ENCODE peak calls at places on chromosomes 4 and X, in ten cellular contexts. One of them, this sample, is unnamed.

GRCh38 chrX:133150730-133151129 is 53.8 kb upstream of the USP26 start:
- DNase-seq in stimulated activated CD4-positive, alpha-beta T cell treated with anti-CD3 and anti-CD28 coated beads, TNF-alpha, amount 100 ng/mL, for 4 hours: no peak
- DNase-seq in cardiac muscle cell: no peak
- DNase-seq in Karpas-422: no peak
- DNase-seq in heart right ventricle: no peak
- DNase-seq in NCI-H69: no peak
- DNase-seq in pancreas: no peak
- DNase-seq in T1000: no peak
- DNase-seq in fibroblast of lung: no peak
- DNase-seq in activated T-cell treated with anti-CD3 and anti-CD28 coated beads for 1 hour: no peak
- DNase-seq in this sample: no peak

GRCh38 chr4:73885570-73886230 is 16.5 kb downstream of the CXCL1 start:
- DNase-seq in NCI-H69: no peak
- DNase-seq in cardiac muscle cell: no peak
- DNase-seq in T1000: no peak
- DNase-seq in pancreas: no peak
- DNase-seq in fibroblast of lung: no peak
- DNase-seq in stimulated activated CD4-positive, alpha-beta T cell treated with anti-CD3 and anti-CD28 coated beads, TNF-alpha, amount 100 ng/mL, for 4 hours: no peak
- DNase-seq in Karpas-422: no peak
- DNase-seq in heart right ventricle: no peak
- DNase-seq in activated T-cell treated with anti-CD3 and anti-CD28 coated beads for 1 hour: no peak
- DNase-seq in this sample: no peak

GRCh38 chr4:3879681-3880594 is 113.8 kb downstream of the ADRA2C start:
- DNase-seq in fibroblast of lung: no peak
- DNase-seq in NCI-H69: no peak
- DNase-seq in T1000: no peak
- DNase-seq in Karpas-422: peak
- DNase-seq in heart right ventricle: no peak
- DNase-seq in pancreas: no peak
- DNase-seq in cardiac muscle cell: peak
- DNase-seq in activated T-cell treated with anti-CD3 and anti-CD28 coated beads for 1 hour: peak
- DNase-seq in stimulated activated CD4-positive, alpha-beta T cell treated with anti-CD3 and anti-CD28 coated beads, TNF-alpha, amount 100 ng/mL, for 4 hours: no peak
- DNase-seq in this sample: no peak

GRCh38 chrX:9431281-9431680 is 33.6 kb upstream of the TBL1X start:
- DNase-seq in NCI-H69: no peak
- DNase-seq in T1000: no peak
- DNase-seq in activated T-cell treated with anti-CD3 and anti-CD28 coated beads for 1 hour: no peak
- DNase-seq in pancreas: no peak
- DNase-seq in Karpas-422: no peak
- DNase-seq in cardiac muscle cell: no peak
- DNase-seq in stimulated activated CD4-positive, alpha-beta T cell treated with anti-CD3 and anti-CD28 coated beads, TNF-alpha, amount 100 ng/mL, for 4 hours: no peak
- DNase-seq in heart right ventricle: no peak
- DNase-seq in fibroblast of lung: no peak
- DNase-seq in this sample: no peak

GRCh38 chrX:95330292-95330691 is 1354.3 kb upstream of the DIAPH2 start:
- DNase-seq in pancreas: no peak
- DNase-seq in stimulated activated CD4-positive, alpha-beta T cell treated with anti-CD3 and anti-CD28 coated beads, TNF-alpha, amount 100 ng/mL, for 4 hours: no peak
- DNase-seq in fibroblast of lung: no peak
- DNase-seq in Karpas-422: no peak
- DNase-seq in NCI-H69: no peak
- DNase-seq in T1000: no peak
- DNase-seq in activated T-cell treated with anti-CD3 and anti-CD28 coated beads for 1 hour: no peak
- DNase-seq in heart right ventricle: no peak
- DNase-seq in cardiac muscle cell: no peak
- DNase-seq in this sample: no peak

GRCh38 chr4:86498560-86499166 is 95.5 kb upstream of the PTPN13 start:
- DNase-seq in stimulated activated CD4-positive, alpha-beta T cell treated with anti-CD3 and anti-CD28 coated beads, TNF-alpha, amount 100 ng/mL, for 4 hours: no peak
- DNase-seq in T1000: peak
- DNase-seq in fibroblast of lung: peak
- DNase-seq in NCI-H69: peak
- DNase-seq in activated T-cell treated with anti-CD3 and anti-CD28 coated beads for 1 hour: no peak
- DNase-seq in cardiac muscle cell: peak
- DNase-seq in heart right ventricle: no peak
- DNase-seq in Karpas-422: peak
- DNase-seq in pancreas: no peak
- DNase-seq in this sample: peak

GRCh38 chr4:181838253-181838652 is 404.9 kb upstream of the TENM3 start:
- DNase-seq in stimulated activated CD4-positive, alpha-beta T cell treated with anti-CD3 and anti-CD28 coated beads, TNF-alpha, amount 100 ng/mL, for 4 hours: no peak
- DNase-seq in heart right ventricle: no peak
- DNase-seq in NCI-H69: no peak
- DNase-seq in T1000: no peak
- DNase-seq in pancreas: no peak
- DNase-seq in Karpas-422: no peak
- DNase-seq in activated T-cell treated with anti-CD3 and anti-CD28 coated beads for 1 hour: no peak
- DNase-seq in cardiac muscle cell: no peak
- DNase-seq in fibroblast of lung: no peak
- DNase-seq in this sample: no peak

GRCh38 chrX:21373637-21374162 is 518 bp upstream of the CNKSR2 start:
- DNase-seq in activated T-cell treated with anti-CD3 and anti-CD28 coated beads for 1 hour: peak
- DNase-seq in T1000: no peak
- DNase-seq in fibroblast of lung: no peak
- DNase-seq in cardiac muscle cell: no peak
- DNase-seq in heart right ventricle: peak
- DNase-seq in NCI-H69: peak
- DNase-seq in stimulated activated CD4-positive, alpha-beta T cell treated with anti-CD3 and anti-CD28 coated beads, TNF-alpha, amount 100 ng/mL, for 4 hours: no peak
- DNase-seq in Karpas-422: no peak
- DNase-seq in pancreas: no peak
- DNase-seq in this sample: no peak

GRCh38 chrX:136747003-136747986 is 33.4 kb downstream of the ARHGEF6 start:
- DNase-seq in fibroblast of lung: no peak
- DNase-seq in Karpas-422: no peak
- DNase-seq in NCI-H69: peak
- DNase-seq in stimulated activated CD4-positive, alpha-beta T cell treated with anti-CD3 and anti-CD28 coated beads, TNF-alpha, amount 100 ng/mL, for 4 hours: no peak
- DNase-seq in cardiac muscle cell: no peak
- DNase-seq in T1000: no peak
- DNase-seq in pancreas: no peak
- DNase-seq in activated T-cell treated with anti-CD3 and anti-CD28 coated beads for 1 hour: no peak
- DNase-seq in heart right ventricle: no peak
- DNase-seq in this sample: no peak

GRCh38 chr4:140963883-140964282 is 169.4 kb downstream of the RNF150 start:
- DNase-seq in heart right ventricle: no peak
- DNase-seq in NCI-H69: no peak
- DNase-seq in activated T-cell treated with anti-CD3 and anti-CD28 coated beads for 1 hour: no peak
- DNase-seq in fibroblast of lung: no peak
- DNase-seq in pancreas: no peak
- DNase-seq in T1000: no peak
- DNase-seq in stimulated activated CD4-positive, alpha-beta T cell treated with anti-CD3 and anti-CD28 coated beads, TNF-alpha, amount 100 ng/mL, for 4 hours: no peak
- DNase-seq in cardiac muscle cell: no peak
- DNase-seq in Karpas-422: no peak
- DNase-seq in this sample: no peak

GRCh38 chrX:148933881-148934280 is 433.5 kb downstream of the AFF2 start:
- DNase-seq in stimulated activated CD4-positive, alpha-beta T cell treated with anti-CD3 and anti-CD28 coated beads, TNF-alpha, amount 100 ng/mL, for 4 hours: no peak
- DNase-seq in Karpas-422: no peak
- DNase-seq in cardiac muscle cell: no peak
- DNase-seq in pancreas: no peak
- DNase-seq in T1000: no peak
- DNase-seq in heart right ventricle: no peak
- DNase-seq in activated T-cell treated with anti-CD3 and anti-CD28 coated beads for 1 hour: no peak
- DNase-seq in fibroblast of lung: no peak
- DNase-seq in NCI-H69: no peak
- DNase-seq in this sample: no peak

GRCh38 chr4:158770671-158771070 is 1.8 kb downstream of the FNIP2 start:
- DNase-seq in fibroblast of lung: no peak
- DNase-seq in heart right ventricle: no peak
- DNase-seq in NCI-H69: peak
- DNase-seq in T1000: no peak
- DNase-seq in cardiac muscle cell: no peak
- DNase-seq in stimulated activated CD4-positive, alpha-beta T cell treated with anti-CD3 and anti-CD28 coated beads, TNF-alpha, amount 100 ng/mL, for 4 hours: no peak
- DNase-seq in pancreas: no peak
- DNase-seq in Karpas-422: no peak
- DNase-seq in activated T-cell treated with anti-CD3 and anti-CD28 coated beads for 1 hour: no peak
- DNase-seq in this sample: no peak

GRCh38 chr4:88275516-88275915 is 8.8 kb downstream of the PPM1K start:
- DNase-seq in fibroblast of lung: peak
- DNase-seq in T1000: no peak
- DNase-seq in pancreas: no peak
- DNase-seq in heart right ventricle: no peak
- DNase-seq in NCI-H69: no peak
- DNase-seq in Karpas-422: peak
- DNase-seq in stimulated activated CD4-positive, alpha-beta T cell treated with anti-CD3 and anti-CD28 coated beads, TNF-alpha, amount 100 ng/mL, for 4 hours: no peak
- DNase-seq in activated T-cell treated with anti-CD3 and anti-CD28 coated beads for 1 hour: no peak
- DNase-seq in cardiac muscle cell: no peak
- DNase-seq in this sample: no peak

GRCh38 chr4:166887457-166887856 is 346.8 kb downstream of the SPOCK3 start:
- DNase-seq in activated T-cell treated with anti-CD3 and anti-CD28 coated beads for 1 hour: no peak
- DNase-seq in cardiac muscle cell: no peak
- DNase-seq in stimulated activated CD4-positive, alpha-beta T cell treated with anti-CD3 and anti-CD28 coated beads, TNF-alpha, amount 100 ng/mL, for 4 hours: no peak
- DNase-seq in heart right ventricle: no peak
- DNase-seq in NCI-H69: no peak
- DNase-seq in fibroblast of lung: no peak
- DNase-seq in Karpas-422: no peak
- DNase-seq in pancreas: no peak
- DNase-seq in T1000: no peak
- DNase-seq in this sample: no peak

GRCh38 chr4:47668810-47669408 is 169.0 kb downstream of the CORIN start:
- DNase-seq in cardiac muscle cell: peak
- DNase-seq in heart right ventricle: no peak
- DNase-seq in T1000: peak
- DNase-seq in pancreas: peak
- DNase-seq in activated T-cell treated with anti-CD3 and anti-CD28 coated beads for 1 hour: no peak
- DNase-seq in fibroblast of lung: peak
- DNase-seq in stimulated activated CD4-positive, alpha-beta T cell treated with anti-CD3 and anti-CD28 coated beads, TNF-alpha, amount 100 ng/mL, for 4 hours: no peak
- DNase-seq in NCI-H69: peak
- DNase-seq in Karpas-422: peak
- DNase-seq in this sample: peak

GRCh38 chrX:107168259-107168658 is 38.0 kb downstream of the NUP62CL start:
- DNase-seq in cardiac muscle cell: no peak
- DNase-seq in Karpas-422: no peak
- DNase-seq in fibroblast of lung: no peak
- DNase-seq in activated T-cell treated with anti-CD3 and anti-CD28 coated beads for 1 hour: no peak
- DNase-seq in stimulated activated CD4-positive, alpha-beta T cell treated with anti-CD3 and anti-CD28 coated beads, TNF-alpha, amount 100 ng/mL, for 4 hours: no peak
- DNase-seq in pancreas: no peak
- DNase-seq in heart right ventricle: no peak
- DNase-seq in T1000: no peak
- DNase-seq in NCI-H69: no peak
- DNase-seq in this sample: no peak

GRCh38 chr4:150540959-150541360 is 41.0 kb upstream of the MAB21L2 start:
- DNase-seq in heart right ventricle: no peak
- DNase-seq in activated T-cell treated with anti-CD3 and anti-CD28 coated beads for 1 hour: no peak
- DNase-seq in T1000: no peak
- DNase-seq in fibroblast of lung: no peak
- DNase-seq in pancreas: no peak
- DNase-seq in stimulated activated CD4-positive, alpha-beta T cell treated with anti-CD3 and anti-CD28 coated beads, TNF-alpha, amount 100 ng/mL, for 4 hours: no peak
- DNase-seq in NCI-H69: no peak
- DNase-seq in cardiac muscle cell: no peak
- DNase-seq in Karpas-422: no peak
- DNase-seq in this sample: no peak

GRCh38 chr4:179225594-179225993 is 1783.4 kb upstream of the AGA start:
- DNase-seq in Karpas-422: no peak
- DNase-seq in cardiac muscle cell: no peak
- DNase-seq in heart right ventricle: no peak
- DNase-seq in fibroblast of lung: peak
- DNase-seq in T1000: peak
- DNase-seq in activated T-cell treated with anti-CD3 and anti-CD28 coated beads for 1 hour: no peak
- DNase-seq in stimulated activated CD4-positive, alpha-beta T cell treated with anti-CD3 and anti-CD28 coated beads, TNF-alpha, amount 100 ng/mL, for 4 hours: no peak
- DNase-seq in NCI-H69: no peak
- DNase-seq in pancreas: no peak
- DNase-seq in this sample: no peak

GRCh38 chrX:125826080-125826479 is 340.0 kb downstream of the DCAF12L2 start:
- DNase-seq in stimulated activated CD4-positive, alpha-beta T cell treated with anti-CD3 and anti-CD28 coated beads, TNF-alpha, amount 100 ng/mL, for 4 hours: no peak
- DNase-seq in NCI-H69: no peak
- DNase-seq in activated T-cell treated with anti-CD3 and anti-CD28 coated beads for 1 hour: no peak
- DNase-seq in cardiac muscle cell: no peak
- DNase-seq in T1000: no peak
- DNase-seq in Karpas-422: peak
- DNase-seq in heart right ventricle: no peak
- DNase-seq in fibroblast of lung: no peak
- DNase-seq in pancreas: no peak
- DNase-seq in this sample: no peak

GRCh38 chrX:103418811-103419210 is 42.5 kb downstream of the BEX3 start:
- DNase-seq in pancreas: no peak
- DNase-seq in heart right ventricle: no peak
- DNase-seq in stimulated activated CD4-positive, alpha-beta T cell treated with anti-CD3 and anti-CD28 coated beads, TNF-alpha, amount 100 ng/mL, for 4 hours: no peak
- DNase-seq in fibroblast of lung: no peak
- DNase-seq in activated T-cell treated with anti-CD3 and anti-CD28 coated beads for 1 hour: no peak
- DNase-seq in Karpas-422: peak
- DNase-seq in T1000: no peak
- DNase-seq in NCI-H69: no peak
- DNase-seq in cardiac muscle cell: no peak
- DNase-seq in this sample: peak

GRCh38 chrX:13719192-13719856 is 15.1 kb downstream of the TRAPPC2 start:
- DNase-seq in cardiac muscle cell: no peak
- DNase-seq in pancreas: no peak
- DNase-seq in activated T-cell treated with anti-CD3 and anti-CD28 coated beads for 1 hour: no peak
- DNase-seq in T1000: no peak
- DNase-seq in Karpas-422: no peak
- DNase-seq in stimulated activated CD4-positive, alpha-beta T cell treated with anti-CD3 and anti-CD28 coated beads, TNF-alpha, amount 100 ng/mL, for 4 hours: no peak
- DNase-seq in NCI-H69: no peak
- DNase-seq in heart right ventricle: no peak
- DNase-seq in fibroblast of lung: no peak
- DNase-seq in this sample: no peak

GRCh38 chr4:126727461-126727860 is 905.3 kb upstream of the INTU start:
- DNase-seq in T1000: no peak
- DNase-seq in activated T-cell treated with anti-CD3 and anti-CD28 coated beads for 1 hour: no peak
- DNase-seq in heart right ventricle: no peak
- DNase-seq in fibroblast of lung: peak
- DNase-seq in NCI-H69: no peak
- DNase-seq in cardiac muscle cell: no peak
- DNase-seq in pancreas: no peak
- DNase-seq in Karpas-422: no peak
- DNase-seq in stimulated activated CD4-positive, alpha-beta T cell treated with anti-CD3 and anti-CD28 coated beads, TNF-alpha, amount 100 ng/mL, for 4 hours: no peak
- DNase-seq in this sample: peak

GRCh38 chr4:133694416-133694815 is 507.2 kb downstream of the PABPC4L start:
- DNase-seq in stimulated activated CD4-positive, alpha-beta T cell treated with anti-CD3 and anti-CD28 coated beads, TNF-alpha, amount 100 ng/mL, for 4 hours: no peak
- DNase-seq in Karpas-422: no peak
- DNase-seq in heart right ventricle: no peak
- DNase-seq in NCI-H69: no peak
- DNase-seq in T1000: no peak
- DNase-seq in cardiac muscle cell: no peak
- DNase-seq in activated T-cell treated with anti-CD3 and anti-CD28 coated beads for 1 hour: no peak
- DNase-seq in pancreas: no peak
- DNase-seq in fibroblast of lung: no peak
- DNase-seq in this sample: no peak

GRCh38 chr4:112416464-112416863 is 99.5 kb downstream of the NEUROG2 start:
- DNase-seq in NCI-H69: no peak
- DNase-seq in heart right ventricle: no peak
- DNase-seq in cardiac muscle cell: no peak
- DNase-seq in Karpas-422: no peak
- DNase-seq in stimulated activated CD4-positive, alpha-beta T cell treated with anti-CD3 and anti-CD28 coated beads, TNF-alpha, amount 100 ng/mL, for 4 hours: no peak
- DNase-seq in activated T-cell treated with anti-CD3 and anti-CD28 coated beads for 1 hour: no peak
- DNase-seq in pancreas: no peak
- DNase-seq in T1000: no peak
- DNase-seq in fibroblast of lung: no peak
- DNase-seq in this sample: no peak

GRCh38 chr4:2243682-2244380 is 1.9 kb upstream of the HAUS3 start:
- DNase-seq in fibroblast of lung: peak
- DNase-seq in T1000: no peak
- DNase-seq in heart right ventricle: peak
- DNase-seq in cardiac muscle cell: peak
- DNase-seq in stimulated activated CD4-positive, alpha-beta T cell treated with anti-CD3 and anti-CD28 coated beads, TNF-alpha, amount 100 ng/mL, for 4 hours: no peak
- DNase-seq in activated T-cell treated with anti-CD3 and anti-CD28 coated beads for 1 hour: no peak
- DNase-seq in Karpas-422: peak
- DNase-seq in NCI-H69: peak
- DNase-seq in pancreas: peak
- DNase-seq in this sample: no peak

GRCh38 chr4:35106091-35106734 is 1138.1 kb downstream of the ARAP2 start:
- DNase-seq in NCI-H69: no peak
- DNase-seq in cardiac muscle cell: no peak
- DNase-seq in activated T-cell treated with anti-CD3 and anti-CD28 coated beads for 1 hour: no peak
- DNase-seq in heart right ventricle: no peak
- DNase-seq in pancreas: no peak
- DNase-seq in Karpas-422: no peak
- DNase-seq in stimulated activated CD4-positive, alpha-beta T cell treated with anti-CD3 and anti-CD28 coated beads, TNF-alpha, amount 100 ng/mL, for 4 hours: no peak
- DNase-seq in T1000: no peak
- DNase-seq in fibroblast of lung: no peak
- DNase-seq in this sample: no peak

GRCh38 chrX:70480660-70481018 is 36.0 kb downstream of the DLG3 start:
- DNase-seq in pancreas: no peak
- DNase-seq in cardiac muscle cell: peak
- DNase-seq in Karpas-422: no peak
- DNase-seq in activated T-cell treated with anti-CD3 and anti-CD28 coated beads for 1 hour: no peak
- DNase-seq in NCI-H69: no peak
- DNase-seq in stimulated activated CD4-positive, alpha-beta T cell treated with anti-CD3 and anti-CD28 coated beads, TNF-alpha, amount 100 ng/mL, for 4 hours: no peak
- DNase-seq in fibroblast of lung: no peak
- DNase-seq in T1000: no peak
- DNase-seq in heart right ventricle: peak
- DNase-seq in this sample: no peak

GRCh38 chr4:38449506-38450174 is 214.4 kb upstream of the KLF3 start:
- DNase-seq in NCI-H69: no peak
- DNase-seq in heart right ventricle: no peak
- DNase-seq in T1000: peak
- DNase-seq in Karpas-422: no peak
- DNase-seq in pancreas: peak
- DNase-seq in fibroblast of lung: no peak
- DNase-seq in stimulated activated CD4-positive, alpha-beta T cell treated with anti-CD3 and anti-CD28 coated beads, TNF-alpha, amount 100 ng/mL, for 4 hours: no peak
- DNase-seq in activated T-cell treated with anti-CD3 and anti-CD28 coated beads for 1 hour: no peak
- DNase-seq in cardiac muscle cell: no peak
- DNase-seq in this sample: no peak

This sample was measured in fibroblast of the conjunctiva.